ENCODE peak calls at places on chromosomes 16 and 17, in eight cellular contexts. One of them, this sample, is unnamed.

GRCh38 chr16:11986521-11987057 is 10.1 kb downstream of the SNX29 start:
- DNase-seq in breast epithelium: no peak
- DNase-seq in HepG2: no peak
- DNase-seq in AG04449: no peak
- DNase-seq in body of pancreas: no peak
- DNase-seq in cardiac fibroblast: no peak
- DNase-seq in fibroblast of lung: peak
- DNase-seq in RWPE2: no peak
- DNase-seq in this sample: peak

GRCh38 chr16:87963400-87963799 is 12.2 kb downstream of the BANP start:
- DNase-seq in breast epithelium: no peak
- DNase-seq in HepG2: no peak
- DNase-seq in AG04449: no peak
- DNase-seq in body of pancreas: no peak
- DNase-seq in cardiac fibroblast: peak
- DNase-seq in fibroblast of lung: peak
- DNase-seq in RWPE2: no peak
- DNase-seq in this sample: peak

GRCh38 chr17:76207268-76207667 is 33.0 kb downstream of the RNF157 start:
- DNase-seq in breast epithelium: no peak
- DNase-seq in HepG2: no peak
- DNase-seq in AG04449: no peak
- DNase-seq in body of pancreas: no peak
- DNase-seq in cardiac fibroblast: no peak
- DNase-seq in fibroblast of lung: no peak
- DNase-seq in RWPE2: no peak
- DNase-seq in this sample: no peak

GRCh38 chr17:41965694-41966375 is 760 bp upstream of the CNP start:
- DNase-seq in breast epithelium: peak
- DNase-seq in HepG2: peak
- DNase-seq in AG04449: no peak
- DNase-seq in body of pancreas: peak
- DNase-seq in cardiac fibroblast: peak
- DNase-seq in fibroblast of lung: peak
- DNase-seq in RWPE2: peak
- DNase-seq in this sample: peak

GRCh38 chr17:32281011-32281451 is 15.4 kb downstream of the RHBDL3 start:
- DNase-seq in breast epithelium: no peak
- DNase-seq in HepG2: no peak
- DNase-seq in AG04449: no peak
- DNase-seq in body of pancreas: peak
- DNase-seq in cardiac fibroblast: peak
- DNase-seq in fibroblast of lung: no peak
- DNase-seq in RWPE2: no peak
- DNase-seq in this sample: peak

GRCh38 chr16:49466529-49466831 is 92.9 kb downstream of the C16orf78 start:
- DNase-seq in breast epithelium: no peak
- DNase-seq in HepG2: no peak
- DNase-seq in AG04449: no peak
- DNase-seq in body of pancreas: no peak
- DNase-seq in cardiac fibroblast: no peak
- DNase-seq in fibroblast of lung: no peak
- DNase-seq in RWPE2: no peak
- DNase-seq in this sample: no peak

GRCh38 chr17:51741447-51741846 is 417.1 kb downstream of the CA10 start:
- DNase-seq in breast epithelium: no peak
- DNase-seq in HepG2: no peak
- DNase-seq in AG04449: no peak
- DNase-seq in body of pancreas: no peak
- DNase-seq in cardiac fibroblast: no peak
- DNase-seq in fibroblast of lung: no peak
- DNase-seq in RWPE2: no peak
- DNase-seq in this sample: no peak

GRCh38 chr17:66602659-66603363 is 232.1 kb upstream of the CACNG5 start:
- DNase-seq in breast epithelium: no peak
- DNase-seq in HepG2: no peak
- DNase-seq in AG04449: no peak
- DNase-seq in body of pancreas: no peak
- DNase-seq in cardiac fibroblast: peak
- DNase-seq in fibroblast of lung: peak
- DNase-seq in RWPE2: no peak
- DNase-seq in this sample: no peak

GRCh38 chr17:3920940-3921852 is 4.9 kb upstream of the P2RX1 start:
- DNase-seq in breast epithelium: no peak
- DNase-seq in HepG2: no peak
- DNase-seq in AG04449: no peak
- DNase-seq in body of pancreas: no peak
- DNase-seq in cardiac fibroblast: no peak
- DNase-seq in fibroblast of lung: no peak
- DNase-seq in RWPE2: no peak
- DNase-seq in this sample: peak

GRCh38 chr17:66443601-66444000 is 141.2 kb downstream of the PRKCA start:
- DNase-seq in breast epithelium: peak
- DNase-seq in HepG2: no peak
- DNase-seq in AG04449: no peak
- DNase-seq in body of pancreas: no peak
- DNase-seq in cardiac fibroblast: no peak
- DNase-seq in fibroblast of lung: no peak
- DNase-seq in RWPE2: no peak
- DNase-seq in this sample: no peak

GRCh38 chr17:32341141-32341856 is 674 bp downstream of the C17orf75 start:
- DNase-seq in breast epithelium: no peak
- DNase-seq in HepG2: peak
- DNase-seq in AG04449: no peak
- DNase-seq in body of pancreas: peak
- DNase-seq in cardiac fibroblast: peak
- DNase-seq in fibroblast of lung: peak
- DNase-seq in RWPE2: no peak
- DNase-seq in this sample: no peak

GRCh38 chr17:79090503-79091372 is 16.1 kb downstream of the ENGASE start:
- DNase-seq in breast epithelium: no peak
- DNase-seq in HepG2: peak
- DNase-seq in AG04449: no peak
- DNase-seq in body of pancreas: no peak
- DNase-seq in cardiac fibroblast: peak
- DNase-seq in fibroblast of lung: peak
- DNase-seq in RWPE2: no peak
- DNase-seq in this sample: peak

GRCh38 chr17:18319604-18320256 is 4.6 kb downstream of the SMCR8 start:
- DNase-seq in breast epithelium: no peak
- DNase-seq in HepG2: peak
- DNase-seq in AG04449: peak
- DNase-seq in body of pancreas: peak
- DNase-seq in cardiac fibroblast: peak
- DNase-seq in fibroblast of lung: peak
- DNase-seq in RWPE2: no peak
- DNase-seq in this sample: peak

GRCh38 chr17:18320301-18320700 is 5.2 kb downstream of the SMCR8 start:
- DNase-seq in breast epithelium: no peak
- DNase-seq in HepG2: no peak
- DNase-seq in AG04449: no peak
- DNase-seq in body of pancreas: no peak
- DNase-seq in cardiac fibroblast: no peak
- DNase-seq in fibroblast of lung: no peak
- DNase-seq in RWPE2: no peak
- DNase-seq in this sample: no peak

GRCh38 chr17:18323007-18323406 is 7.9 kb downstream of the SMCR8 start:
- DNase-seq in breast epithelium: no peak
- DNase-seq in HepG2: no peak
- DNase-seq in AG04449: no peak
- DNase-seq in body of pancreas: no peak
- DNase-seq in cardiac fibroblast: peak
- DNase-seq in fibroblast of lung: no peak
- DNase-seq in RWPE2: no peak
- DNase-seq in this sample: peak

GRCh38 chr17:18322522-18322921 is 7.4 kb downstream of the SMCR8 start:
- DNase-seq in breast epithelium: no peak
- DNase-seq in HepG2: no peak
- DNase-seq in AG04449: no peak
- DNase-seq in body of pancreas: no peak
- DNase-seq in cardiac fibroblast: no peak
- DNase-seq in fibroblast of lung: no peak
- DNase-seq in RWPE2: no peak
- DNase-seq in this sample: peak

DNA sequence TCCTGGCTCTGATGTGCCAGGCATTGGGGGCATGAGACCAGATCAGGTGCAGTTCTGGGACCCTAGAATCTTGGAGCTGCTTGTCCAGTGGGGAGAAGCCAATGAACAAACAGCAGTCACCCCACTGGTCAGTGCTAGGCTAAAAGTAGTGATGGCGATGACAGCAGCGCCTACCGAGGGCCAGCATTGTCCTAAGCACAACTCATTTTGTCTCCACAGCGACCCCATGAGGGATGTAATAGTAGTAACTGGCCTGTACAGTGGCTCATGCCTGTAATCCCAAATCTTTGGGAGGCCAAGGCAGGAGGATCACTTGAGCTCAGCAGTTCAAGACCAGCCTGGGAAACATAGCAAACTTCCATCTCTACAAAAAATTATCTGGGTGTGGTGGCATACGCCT is 6.2 kb downstream of the SMCR8 start:
- DNase-seq in breast epithelium: no peak
- DNase-seq in HepG2: no peak
- DNase-seq in AG04449: no peak
- DNase-seq in body of pancreas: no peak
- DNase-seq in cardiac fibroblast: peak
- DNase-seq in fibroblast of lung: peak
- DNase-seq in RWPE2: no peak
- DNase-seq in this sample: peak
- TF ChIP-seq CTCF in breast epithelium: no peak
- TF ChIP-seq CTCF in HepG2: peak
- TF ChIP-seq CTCF in AG04449: no peak
- TF ChIP-seq CTCF in body of pancreas: no peak
- TF ChIP-seq CTCF in cardiac fibroblast: peak
- TF ChIP-seq CTCF in fibroblast of lung: no peak
- TF ChIP-seq CTCF in RWPE2: no peak
- TF ChIP-seq CTCF in this sample: peak

GRCh38 chr17:53571342-53571741 is 251.4 kb upstream of the KIF2B start:
- DNase-seq in breast epithelium: no peak
- DNase-seq in HepG2: no peak
- DNase-seq in AG04449: no peak
- DNase-seq in body of pancreas: no peak
- DNase-seq in cardiac fibroblast: peak
- DNase-seq in fibroblast of lung: peak
- DNase-seq in RWPE2: no peak
- DNase-seq in this sample: no peak
- H3K4me3 ChIP-seq in breast epithelium: no peak
- H3K4me3 ChIP-seq in HepG2: no peak
- H3K4me3 ChIP-seq in AG04449: no peak
- H3K4me3 ChIP-seq in body of pancreas: no peak
- H3K4me3 ChIP-seq in cardiac fibroblast: no peak
- H3K4me3 ChIP-seq in fibroblast of lung: no peak
- H3K4me3 ChIP-seq in RWPE2: no peak
- H3K4me3 ChIP-seq in this sample: no peak

GRCh38 chr16:31455601-31456314 is 3.5 kb upstream of the ARMC5 start:
- DNase-seq in breast epithelium: no peak
- DNase-seq in HepG2: no peak
- DNase-seq in AG04449: no peak
- DNase-seq in body of pancreas: no peak
- DNase-seq in cardiac fibroblast: no peak
- DNase-seq in fibroblast of lung: no peak
- DNase-seq in RWPE2: no peak
- DNase-seq in this sample: peak
- TF ChIP-seq CTCF in breast epithelium: no peak
- TF ChIP-seq CTCF in HepG2: peak
- TF ChIP-seq CTCF in AG04449: peak
- TF ChIP-seq CTCF in body of pancreas: no peak
- TF ChIP-seq CTCF in cardiac fibroblast: peak
- TF ChIP-seq CTCF in fibroblast of lung: peak
- TF ChIP-seq CTCF in RWPE2: peak
- TF ChIP-seq CTCF in this sample: peak

DNA sequence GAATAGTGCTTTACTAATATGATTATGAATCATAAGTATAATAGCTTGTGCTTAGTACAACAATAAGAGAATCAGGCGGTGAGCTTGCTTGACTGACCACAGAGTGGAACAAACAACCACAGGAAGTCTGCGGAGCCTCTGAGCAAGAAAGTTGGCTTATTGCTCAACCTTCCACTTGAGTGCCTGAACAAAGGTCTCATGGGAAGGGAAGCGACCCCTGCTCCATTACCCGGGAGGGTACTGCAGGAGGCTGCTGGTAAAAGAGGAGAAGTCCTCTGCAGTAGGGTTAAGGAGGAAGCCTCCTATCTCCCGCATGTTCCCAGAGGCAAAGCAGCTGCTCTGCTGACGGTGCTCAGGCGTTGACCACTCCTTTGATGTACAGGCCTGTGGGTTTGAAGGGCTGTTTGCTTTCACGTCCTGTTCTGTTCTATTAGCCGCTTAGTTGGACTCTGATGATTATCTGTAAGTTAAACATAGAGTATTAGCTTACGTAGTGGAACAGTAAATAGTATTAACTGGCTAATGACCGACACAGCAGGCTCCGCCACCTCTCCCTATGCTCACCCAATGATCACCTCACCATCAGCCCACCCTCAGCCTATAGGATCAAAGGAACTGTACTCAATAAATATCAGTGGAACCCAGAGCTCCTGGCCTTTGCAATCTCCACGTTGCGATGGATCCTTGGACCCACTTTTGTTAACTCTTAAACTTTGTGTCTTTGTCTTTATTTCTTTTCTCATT is 17.5 kb downstream of the ALOX15B start:
- DNase-seq in breast epithelium: no peak
- DNase-seq in HepG2: peak
- DNase-seq in AG04449: no peak
- DNase-seq in body of pancreas: peak
- DNase-seq in cardiac fibroblast: peak
- DNase-seq in fibroblast of lung: peak
- DNase-seq in RWPE2: no peak
- DNase-seq in this sample: peak
- H3K4me3 ChIP-seq in breast epithelium: no peak
- H3K4me3 ChIP-seq in HepG2: peak
- H3K4me3 ChIP-seq in AG04449: no peak
- H3K4me3 ChIP-seq in body of pancreas: no peak
- H3K4me3 ChIP-seq in cardiac fibroblast: no peak
- H3K4me3 ChIP-seq in fibroblast of lung: no peak
- H3K4me3 ChIP-seq in RWPE2: no peak
- H3K4me3 ChIP-seq in this sample: no peak

DNA sequence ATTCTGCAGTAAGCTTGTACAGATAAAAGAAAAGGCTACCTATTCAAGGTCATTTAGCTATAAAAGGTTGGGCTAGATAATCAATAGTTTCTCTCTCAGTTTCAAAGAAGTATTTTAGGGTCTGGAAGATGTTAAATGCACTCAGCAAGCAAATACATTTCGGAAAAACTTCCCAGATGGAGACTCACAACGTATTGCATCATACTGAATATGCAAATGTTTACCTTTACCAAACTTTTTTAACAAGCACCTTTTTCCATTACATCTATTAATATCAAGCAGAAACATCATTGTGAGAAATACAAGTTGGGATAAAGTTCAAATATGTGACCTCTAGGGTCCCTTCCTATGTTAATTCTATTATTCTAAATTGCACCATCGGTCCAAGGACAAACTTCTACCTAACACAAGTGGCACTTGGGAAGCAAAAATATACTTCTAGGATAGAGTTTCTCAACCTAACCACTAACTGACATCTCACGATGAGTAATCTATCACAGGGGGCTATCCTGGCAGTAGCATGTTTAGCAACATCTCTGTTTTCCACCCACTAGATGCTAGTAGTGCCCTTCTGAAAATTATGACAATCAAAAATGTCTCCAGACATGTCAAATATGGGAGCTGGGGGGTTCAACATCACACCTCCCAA is 14.6 kb downstream of the KANSL1 start:
- DNase-seq in breast epithelium: no peak
- DNase-seq in HepG2: no peak
- DNase-seq in AG04449: no peak
- DNase-seq in body of pancreas: no peak
- DNase-seq in cardiac fibroblast: peak
- DNase-seq in fibroblast of lung: peak
- DNase-seq in RWPE2: no peak
- DNase-seq in this sample: peak
- TF ChIP-seq CTCF in breast epithelium: no peak
- TF ChIP-seq CTCF in HepG2: no peak
- TF ChIP-seq CTCF in AG04449: no peak
- TF ChIP-seq CTCF in body of pancreas: no peak
- TF ChIP-seq CTCF in cardiac fibroblast: no peak
- TF ChIP-seq CTCF in fibroblast of lung: no peak
- TF ChIP-seq CTCF in RWPE2: no peak
- TF ChIP-seq CTCF in this sample: no peak

This sample was measured in osteoblast.